ENCODE peak calls at places on chromosomes 7 and 10, in seven cellular contexts. S is stimulated activated CD8-positive, alpha-beta memory T cell treated with anti-CD3 and anti-CD28 coated beads, Interleukin-15, amount 100 ng/mL, for 24 hours; J is cardiac muscle cell; E is cerebellum; Z is dorsolateral prefrontal cortex; O is stomach; H is T-helper 1 cell. N is an unnamed sample.

GRCh38 chr7:131521651-131522163 is 34.7 kb downstream of the PODXL start:
- DNase-seq in S (no peak), J (no peak), E (no peak), Z (no peak), O (peak), H (no peak), N (no peak)

GRCh38 chr10:21002097-21002878 is 105.2 kb upstream of the NEBL start:
- DNase-seq in S (no peak), J (peak), E (no peak), Z (no peak), O (no peak), H (no peak), N (no peak)

GRCh38 chr7:111459065-111459756 is 103.1 kb downstream of the IMMP2L start:
- DNase-seq in S (no peak), J (peak), E (no peak), Z (no peak), O (no peak), H (no peak), N (no peak)

GRCh38 chr7:131747625-131748024 is 191.2 kb upstream of the PODXL start:
- DNase-seq in S (no peak), J (no peak), E (no peak), Z (no peak), O (no peak), H (no peak), N (no peak)

GRCh38 chr10:129888784-129889616 is 75.1 kb downstream of the EBF3 start:
- DNase-seq in S (peak), J (peak), E (no peak), Z (no peak), O (no peak), H (no peak), N (peak)

GRCh38 chr10:36801660-36802059 is 323.7 kb upstream of the ANKRD30A start:
- DNase-seq in S (no peak), J (no peak), E (no peak), Z (no peak), O (no peak), H (no peak), N (no peak)

GRCh38 chr7:124246262-124246863 is 213.5 kb upstream of the TMEM229A start:
- DNase-seq in S (no peak), J (no peak), E (no peak), Z (no peak), O (no peak), H (no peak), N (no peak)

GRCh38 chr7:155669717-155670505 is 25.4 kb downstream of the RBM33 start:
- DNase-seq in S (no peak), J (peak), E (no peak), Z (no peak), O (no peak), H (no peak), N (no peak)